ENCODE peak calls at places on chromosomes 3 and 15, in four cellular contexts. G, H, U and W are unnamed samples.

GRCh38 chr3:173249457-173249856 is 108.4 kb upstream of the SPATA16 start:
- DNase-seq in G (no peak), H (no peak), U (no peak), W (no peak)

GRCh38 chr3:62252614-62253147 is 120.7 kb downstream of the FEZF2 start:
- DNase-seq in G (no peak), H (no peak), U (no peak), W (no peak)

GRCh38 chr3:32420138-32420981 is 28.7 kb downstream of the CMTM7 start:
- DNase-seq in G (peak), H (no peak), U (no peak), W (no peak)

GRCh38 chr3:17974206-17974841 is 231.9 kb upstream of the TBC1D5 start:
- DNase-seq in G (no peak), H (no peak), U (no peak), W (no peak)

GRCh38 chr3:155805204-155805801 is 775 bp downstream of the C3orf33 start:
- DNase-seq in G (no peak), H (no peak), U (no peak), W (peak)

GRCh38 chr3:158775001-158775400 is 26.9 kb upstream of the MFSD1 start:
- DNase-seq in G (no peak), H (no peak), U (no peak), W (no peak)

GRCh38 chr3:6657591-6657990 is 203.3 kb upstream of the GRM7 start:
- DNase-seq in G (no peak), H (no peak), U (no peak), W (no peak)

GRCh38 chr15:89184367-89184766 is 37.0 kb downstream of the RLBP1 start:
- DNase-seq in G (no peak), H (no peak), U (no peak), W (no peak)

GRCh38 chr3:140472621-140473020 is 205.2 kb upstream of the TRIM42 start:
- DNase-seq in G (no peak), H (no peak), U (no peak), W (no peak)

GRCh38 chr15:95259513-95259912 is 1028.2 kb downstream of the MCTP2 start:
- DNase-seq in G (peak), H (peak), U (peak), W (peak)

GRCh38 chr3:58635371-58636285 is 30.9 kb downstream of the FAM3D start:
- DNase-seq in G (no peak), H (no peak), U (no peak), W (no peak)

GRCh38 chr3:97930018-97930417 is 42.2 kb downstream of the RIOX2 start:
- DNase-seq in G (no peak), H (no peak), U (no peak), W (no peak)

GRCh38 chr15:82040862-82041261 is 5.0 kb downstream of the MEX3B start:
- DNase-seq in G (no peak), H (no peak), U (no peak), W (peak)

GRCh38 chr15:51190424-51191068 is 95.8 kb upstream of the TNFAIP8L3 start:
- DNase-seq in G (peak), H (no peak), U (no peak), W (no peak)

GRCh38 chr15:43081283-43081682 is 24.6 kb downstream of the UBR1 start:
- DNase-seq in G (no peak), H (no peak), U (no peak), W (no peak)

GRCh38 chr3:47865192-47865591 is 62.3 kb downstream of the DHX30 start:
- DNase-seq in G (no peak), H (no peak), U (no peak), W (no peak)

GRCh38 chr3:190589326-190589725 is 75.4 kb downstream of the IL1RAP start:
- DNase-seq in G (no peak), H (no peak), U (no peak), W (no peak)

GRCh38 chr15:30885814-30886213 is 17.9 kb upstream of the FAN1 start:
- DNase-seq in G (no peak), H (no peak), U (no peak), W (no peak)

GRCh38 chr3:7760718-7761117 is 740.9 kb upstream of the LMCD1 start:
- DNase-seq in G (no peak), H (no peak), U (no peak), W (no peak)

GRCh38 chr3:57006949-57007419 is 53.5 kb upstream of the SPATA12 start:
- DNase-seq in G (no peak), H (no peak), U (no peak), W (no peak)

GRCh38 chr3:33360136-33360825 is 79.9 kb downstream of the UBP1 start:
- DNase-seq in G (no peak), H (no peak), U (no peak), W (no peak)

GRCh38 chr15:90647326-90647725 is 69.8 kb upstream of the BLM start:
- DNase-seq in G (no peak), H (no peak), U (no peak), W (no peak)

GRCh38 chr3:88231207-88231606 is 81.4 kb downstream of the C3orf38 start:
- DNase-seq in G (no peak), H (no peak), U (no peak), W (no peak)

GRCh38 chr3:141391298-141392017 is 23.2 kb downstream of the ZBTB38 start:
- DNase-seq in G (no peak), H (no peak), U (no peak), W (no peak)

GRCh38 chr15:27820232-27820631 is 278.9 kb downstream of the OCA2 start:
- DNase-seq in G (no peak), H (no peak), U (no peak), W (no peak)

GRCh38 chr3:43695443-43695842 is 4.7 kb downstream of the ABHD5 start:
- DNase-seq in G (no peak), H (no peak), U (no peak), W (no peak)

GRCh38 chr3:171157286-171157685 is 130.8 kb upstream of the SLC2A2 start:
- DNase-seq in G (peak), H (peak), U (no peak), W (no peak)

GRCh38 chr3:100865442-100865841 is 127.8 kb downstream of the ABI3BP start:
- DNase-seq in G (no peak), H (no peak), U (no peak), W (peak)

GRCh38 chr3:73765878-73766564 is 141.3 kb upstream of the PDZRN3 start:
- DNase-seq in G (no peak), H (no peak), U (no peak), W (no peak)

GRCh38 chr3:111906667-111907066 is 47.6 kb downstream of the PHLDB2 start:
- DNase-seq in G (no peak), H (no peak), U (no peak), W (no peak)

GRCh38 chr15:66180706-66181105 is 72.8 kb downstream of the MEGF11 start:
- DNase-seq in G (no peak), H (no peak), U (no peak), W (no peak)

GRCh38 chr15:92097473-92098178 is 244.1 kb downstream of the SLCO3A1 start:
- DNase-seq in G (peak), H (peak), U (peak), W (no peak)

GRCh38 chr3:143895805-143896204 is 47.5 kb upstream of the SLC9A9 start:
- DNase-seq in G (no peak), H (peak), U (no peak), W (no peak)